ENCODE peak calls at places on chromosome 22, in seven cellular contexts. G is kidney epithelial cell, B is thyroid gland, E is fibroblast of lung, W is AG09319, K is astrocyte of the cerebellum, V is thoracic aorta. M is an unnamed sample.

GRCh38 chr22:29105468-29105867 is 32.6 kb downstream of the KREMEN1 start:
- DNase-seq in G (no peak), B (no peak), E (no peak), W (no peak), K (no peak), V (no peak), M (no peak)

GRCh38 chr22:46062232-46062615 is 85.3 kb upstream of the WNT7B start:
- DNase-seq in G (no peak), B (no peak), E (peak), W (no peak), K (no peak), V (no peak), M (no peak)

GRCh38 chr22:50169774-50170341 is 673 bp upstream of the PANX2 start:
- DNase-seq in G (no peak), B (peak), E (peak), W (no peak), K (no peak), V (no peak), M (no peak)

GRCh38 chr22:34950480-34950879 is 115.5 kb upstream of the ISX start:
- DNase-seq in G (no peak), B (no peak), E (peak), W (no peak), K (no peak), V (no peak), M (no peak)

GRCh38 chr22:34236527-34236926 is 316.3 kb upstream of the LARGE1 start:
- DNase-seq in G (no peak), B (no peak), E (no peak), W (no peak), K (no peak), V (no peak), M (no peak)

GRCh38 chr22:24305260-24305692 is 34.6 kb downstream of the SPECC1L start:
- DNase-seq in G (no peak), B (no peak), E (peak), W (no peak), K (peak), V (no peak), M (no peak)

GRCh38 chr22:35611891-35612576 is 5.1 kb downstream of the MB start:
- DNase-seq in G (no peak), B (no peak), E (no peak), W (no peak), K (no peak), V (no peak), M (no peak)

GRCh38 chr22:36544107-36544620 is 15.2 kb upstream of the EIF3D start:
- DNase-seq in G (no peak), B (no peak), E (peak), W (no peak), K (no peak), V (no peak), M (no peak)

GRCh38 chr22:36330655-36331305 is 57.0 kb downstream of the MYH9 start:
- DNase-seq in G (no peak), B (no peak), E (peak), W (no peak), K (no peak), V (peak), M (no peak)

GRCh38 chr22:28425211-28425610 is 254.4 kb downstream of the TTC28 start:
- DNase-seq in G (no peak), B (no peak), E (no peak), W (no peak), K (no peak), V (no peak), M (no peak)

GRCh38 chr22:37273126-37273845 is 9.0 kb upstream of the CYTH4 start:
- DNase-seq in G (peak), B (no peak), E (peak), W (no peak), K (peak), V (no peak), M (peak)

GRCh38 chr22:31100762-31101525 is 6.4 kb downstream of the SELENOM start:
- DNase-seq in G (no peak), B (no peak), E (no peak), W (no peak), K (no peak), V (no peak), M (no peak)

GRCh38 chr22:31241200-31241599 is 29.1 kb downstream of the LIMK2 start:
- DNase-seq in G (no peak), B (no peak), E (peak), W (no peak), K (no peak), V (no peak), M (no peak)

GRCh38 chr22:46292173-46292572 is 4.5 kb upstream of the GTSE1 start:
- DNase-seq in G (no peak), B (no peak), E (no peak), W (no peak), K (no peak), V (no peak), M (no peak)

GRCh38 chr22:41620646-41621098 is at the start of gene DESI1:
- DNase-seq in G (no peak), B (no peak), E (peak), W (no peak), K (no peak), V (no peak), M (no peak)

GRCh38 chr22:49724030-49724892 is 103.4 kb downstream of the BRD1 start:
- DNase-seq in G (no peak), B (peak), E (no peak), W (no peak), K (no peak), V (no peak), M (no peak)

GRCh38 chr22:18064636-18065035 is 13.2 kb upstream of the PEX26 start:
- DNase-seq in G (no peak), B (no peak), E (no peak), W (no peak), K (no peak), V (no peak), M (no peak)

GRCh38 chr22:39296981-39297489 is 22.4 kb downstream of the RPL3 start:
- DNase-seq in G (no peak), B (no peak), E (no peak), W (no peak), K (no peak), V (no peak), M (no peak)

DNA sequence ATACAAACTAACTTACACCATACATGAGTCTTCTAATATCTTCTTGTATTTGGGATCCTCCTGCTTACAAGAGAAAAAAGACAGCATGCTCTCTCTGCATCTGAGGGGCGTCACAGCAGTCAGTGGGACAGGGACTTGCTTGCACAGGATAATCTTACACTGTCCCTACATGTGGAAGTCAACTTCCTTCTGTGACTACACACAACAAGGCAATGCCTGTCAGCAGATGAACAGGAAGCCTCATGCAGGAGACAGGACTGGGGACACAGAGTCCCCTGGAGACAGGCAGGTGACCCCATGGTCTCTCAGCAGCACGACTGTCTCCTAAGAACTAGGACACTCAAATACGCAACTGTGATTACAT is 54.8 kb downstream of the PACSIN2 start:
- DNase-seq in G (no peak), B (no peak), E (no peak), W (no peak), K (no peak), V (no peak), M (no peak)
- TF ChIP-seq CTCF in G (no peak), B (no peak), E (no peak), W (no peak), K (no peak), V (no peak), M (no peak)

DNA sequence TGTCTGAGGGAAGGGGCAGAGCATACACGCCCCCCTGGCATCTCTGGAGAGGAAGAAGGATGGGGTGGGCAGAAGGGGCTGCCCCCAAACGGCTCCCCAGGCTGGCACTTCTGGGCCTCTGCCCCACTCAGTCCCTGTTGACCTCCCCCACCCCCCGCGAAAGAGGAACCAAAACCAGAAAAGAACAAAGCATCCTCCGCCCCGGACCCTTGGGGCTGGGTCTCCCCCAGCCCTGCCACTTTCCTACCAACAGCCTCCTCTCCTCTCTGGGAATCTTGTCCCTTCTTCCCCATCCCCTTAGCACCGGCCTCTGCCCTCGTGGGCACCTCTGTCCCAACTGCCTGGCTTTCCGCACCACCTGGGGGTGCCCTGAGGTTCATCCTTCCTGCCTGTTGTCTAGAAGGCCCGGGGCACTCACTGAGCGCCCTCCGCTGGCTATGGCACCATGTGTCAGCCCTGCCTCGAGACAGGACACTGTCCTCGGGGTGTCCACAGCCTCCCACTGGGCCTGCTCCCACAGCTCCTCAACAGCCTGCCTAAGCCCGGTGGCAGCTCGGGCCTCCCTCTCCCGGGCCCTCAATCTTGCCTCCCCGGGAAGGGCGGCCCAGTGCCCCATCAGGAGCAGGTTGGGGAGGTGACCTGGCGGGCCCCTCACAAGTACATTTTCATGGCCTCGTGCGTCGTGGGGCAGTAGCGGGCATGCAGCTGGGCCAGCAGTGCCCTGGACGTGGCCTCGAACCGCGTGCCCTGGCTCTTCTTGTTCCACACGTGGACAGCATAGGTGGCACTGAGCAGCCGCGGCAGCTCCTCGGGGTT is 28.2 kb downstream of the A4GALT start:
- DNase-seq in G (no peak), B (no peak), E (no peak), W (no peak), K (no peak), V (no peak), M (no peak)
- TF ChIP-seq CTCF in G (no peak), B (no peak), E (no peak), W (no peak), K (no peak), V (no peak), M (peak)

DNA sequence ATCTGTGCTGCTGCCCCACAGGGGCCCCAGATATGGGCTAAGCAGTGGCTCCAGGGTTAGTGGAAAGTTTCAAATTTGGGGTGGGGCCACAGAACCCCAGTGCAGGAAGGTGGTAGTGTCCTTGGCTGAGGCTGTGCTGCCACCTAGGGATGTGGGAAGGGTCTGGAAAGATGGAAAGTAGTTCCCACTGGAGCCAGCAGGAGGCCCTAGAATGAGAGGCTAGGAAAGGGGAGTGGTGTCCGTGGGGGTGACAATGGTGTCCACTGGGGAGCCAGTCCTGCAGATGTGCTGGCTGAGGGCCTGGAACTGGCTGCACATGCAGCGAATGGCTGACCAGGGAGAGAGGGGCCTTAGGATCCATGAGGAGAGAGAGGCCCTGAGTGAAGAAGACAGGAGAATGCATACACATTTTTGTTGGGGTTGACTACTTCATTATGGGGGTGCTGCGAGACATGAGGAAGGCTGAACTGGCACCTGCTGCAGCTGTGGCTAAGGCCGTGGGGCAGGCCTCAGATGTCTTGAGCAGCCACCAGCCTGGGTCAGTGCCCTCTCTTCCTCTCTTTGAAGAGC is 21.1 kb downstream of the RFPL3 start:
- DNase-seq in G (no peak), B (peak), E (peak), W (no peak), K (no peak), V (no peak), M (no peak)
- TF ChIP-seq CTCF in G (peak), B (peak), E (peak), W (peak), K (peak), V (no peak), M (peak)

GRCh38 chr22:48592931-48593330 is 1234.7 kb downstream of the BRD1 start:
- DNase-seq in G (no peak), B (no peak), E (no peak), W (no peak), K (no peak), V (no peak), M (no peak)
- TF ChIP-seq CTCF in G (no peak), B (no peak), E (no peak), W (no peak), K (no peak), V (no peak), M (no peak)

DNA sequence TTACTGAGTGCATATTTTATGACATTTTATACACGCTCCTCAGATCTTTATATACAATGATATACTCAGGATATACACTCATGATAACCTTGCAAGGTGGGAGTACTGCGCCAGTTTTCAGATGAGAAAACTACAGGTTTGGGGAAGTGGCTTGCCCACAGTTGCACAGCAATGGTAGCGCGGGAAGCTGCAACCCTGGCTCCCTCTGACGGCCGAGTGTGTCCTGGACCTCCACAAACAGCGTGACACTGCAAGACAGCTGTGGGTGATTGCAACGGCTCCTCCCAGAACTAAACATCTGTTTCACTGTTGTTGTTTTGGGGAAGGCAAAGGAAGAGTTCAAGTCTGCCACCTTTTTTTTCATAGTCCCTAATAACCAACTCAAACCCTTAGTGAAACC is 47.0 kb downstream of the PACSIN2 start:
- DNase-seq in G (no peak), B (no peak), E (no peak), W (no peak), K (no peak), V (no peak), M (no peak)
- TF ChIP-seq CTCF in G (no peak), B (no peak), E (peak), W (peak), K (no peak), V (no peak), M (peak)

DNA sequence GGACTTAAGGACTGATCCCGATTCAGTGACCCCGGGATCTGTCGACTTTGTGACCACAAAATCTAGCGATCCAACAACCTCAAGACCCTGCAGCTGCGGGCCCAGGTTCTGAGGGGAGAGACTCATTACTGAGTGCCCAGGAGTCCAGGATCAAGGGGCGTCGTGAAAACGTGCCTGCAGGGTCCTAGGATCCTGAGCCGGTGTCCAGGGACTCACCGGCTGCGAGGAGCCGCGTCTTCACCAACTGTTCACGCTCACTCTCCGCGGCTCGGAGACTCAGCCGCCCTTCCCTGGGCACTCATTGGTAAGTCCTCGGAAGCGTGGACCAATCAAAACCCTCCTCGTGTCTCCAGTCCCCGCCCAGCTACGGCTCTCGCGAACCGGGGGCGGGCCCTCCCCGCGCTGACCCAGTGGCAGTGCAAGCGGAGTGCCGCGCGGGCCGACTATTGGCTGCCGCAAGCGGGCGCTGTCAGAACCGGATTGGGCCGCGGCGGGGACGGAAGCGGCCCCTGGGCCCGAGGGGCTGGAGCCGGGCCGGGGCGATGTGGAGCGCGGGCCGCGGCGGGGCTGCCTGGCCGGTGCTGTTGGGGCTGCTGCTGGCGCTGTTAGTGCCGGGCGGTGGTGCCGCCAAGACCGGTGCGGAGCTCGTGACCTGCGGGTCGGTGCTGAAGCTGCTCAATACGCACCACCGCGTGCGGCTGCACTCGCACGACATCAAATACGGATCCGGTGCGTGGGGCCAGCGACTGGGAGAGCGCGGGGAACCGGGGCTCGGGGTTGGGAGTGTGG is at the start of gene SDF2L1:
- DNase-seq in G (peak), B (peak), E (peak), W (peak), K (peak), V (peak), M (peak)
- TF ChIP-seq CTCF in G (no peak), B (no peak), E (no peak), W (no peak), K (no peak), V (no peak), M (no peak)

DNA sequence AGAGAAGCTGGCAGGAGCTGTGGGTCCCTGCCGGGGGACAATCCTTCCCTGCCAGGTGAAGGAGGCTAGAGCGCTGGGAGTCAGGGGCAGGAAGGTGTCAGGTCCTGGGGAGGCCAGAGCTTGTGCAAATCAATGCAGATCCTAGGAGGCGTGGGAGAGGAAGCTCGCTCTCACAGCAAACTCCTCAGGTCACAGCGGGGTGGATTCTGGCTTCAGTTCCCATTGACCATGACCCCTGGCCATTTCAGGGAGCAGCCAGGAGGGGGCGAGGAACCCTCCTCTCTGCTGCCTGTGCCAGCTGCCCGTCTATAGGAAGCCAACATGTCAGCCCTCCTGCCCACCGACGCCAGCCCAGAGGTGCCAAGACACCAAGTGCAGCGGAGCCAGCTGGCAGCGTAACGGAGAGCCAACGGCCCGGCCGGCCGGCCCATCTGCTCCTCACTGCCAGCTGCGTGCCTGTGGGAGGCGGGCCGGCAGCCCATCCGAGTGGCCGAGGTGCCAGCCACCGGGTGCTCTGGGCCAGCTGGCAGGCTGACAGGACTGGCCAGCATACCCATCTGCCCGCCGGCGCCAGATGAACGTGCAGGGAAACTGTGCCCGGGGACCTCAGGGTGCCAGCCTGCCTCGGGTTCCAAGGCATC is 374.9 kb downstream of the MIAT start:
- DNase-seq in G (no peak), B (peak), E (peak), W (no peak), K (no peak), V (peak), M (no peak)
- TF ChIP-seq CTCF in G (peak), B (no peak), E (no peak), W (peak), K (peak), V (peak), M (peak)